ENCODE peak calls at places on chromosomes 1 and 21, in nine cellular contexts. One of them, this sample, is unnamed.
A peak's percentile ranks its signal among the peaks of the same experiment; 100 is the strongest.

GRCh38 chr1:90831910-90832309 is 114.8 kb upstream of the BARHL2 start:
- DNase-seq in MM.1S: no peak
- DNase-seq in pancreas: no peak
- DNase-seq in uterus: no peak
- DNase-seq in heart right ventricle: no peak
- DNase-seq in thoracic aorta: no peak
- DNase-seq in cardiac fibroblast: no peak
- DNase-seq in mammary epithelial cell: no peak
- DNase-seq in colonic mucosa: no peak
- DNase-seq in this sample: no peak

GRCh38 chr21:17539323-17539722 is 26.5 kb downstream of the CXADR start:
- DNase-seq in colonic mucosa: no peak
- DNase-seq in heart right ventricle: no peak
- DNase-seq in cardiac fibroblast: no peak
- DNase-seq in thoracic aorta: no peak
- DNase-seq in uterus: no peak
- DNase-seq in pancreas: no peak
- DNase-seq in MM.1S: no peak
- DNase-seq in mammary epithelial cell: no peak
- DNase-seq in this sample: no peak

GRCh38 chr21:35426484-35426883 is 377.4 kb upstream of the RUNX1 start:
- DNase-seq in colonic mucosa: no peak
- DNase-seq in mammary epithelial cell: no peak
- DNase-seq in thoracic aorta: no peak
- DNase-seq in cardiac fibroblast: no peak
- DNase-seq in pancreas: no peak
- DNase-seq in MM.1S: no peak
- DNase-seq in uterus: no peak
- DNase-seq in heart right ventricle: no peak
- DNase-seq in this sample: no peak

GRCh38 chr1:5908461-5909375 is 83.5 kb downstream of the NPHP4 start:
- DNase-seq in thoracic aorta: no peak
- DNase-seq in colonic mucosa: no peak
- DNase-seq in mammary epithelial cell: no peak
- DNase-seq in cardiac fibroblast: no peak
- DNase-seq in heart right ventricle: no peak
- DNase-seq in pancreas: no peak
- DNase-seq in uterus: no peak
- DNase-seq in MM.1S: no peak
- DNase-seq in this sample: no peak

GRCh38 chr1:27162090-27162489 is 7.2 kb upstream of the SLC9A1 start:
- DNase-seq in uterus: no peak
- DNase-seq in pancreas: no peak
- DNase-seq in mammary epithelial cell: no peak
- DNase-seq in thoracic aorta: no peak
- DNase-seq in heart right ventricle: no peak
- DNase-seq in cardiac fibroblast: no peak
- DNase-seq in colonic mucosa: no peak
- DNase-seq in MM.1S: no peak
- DNase-seq in this sample: no peak

GRCh38 chr1:113250161-113250560 is 140.2 kb upstream of the MAGI3 start:
- DNase-seq in MM.1S: no peak
- DNase-seq in pancreas: no peak
- DNase-seq in mammary epithelial cell: no peak
- DNase-seq in thoracic aorta: no peak
- DNase-seq in uterus: no peak
- DNase-seq in colonic mucosa: no peak
- DNase-seq in cardiac fibroblast: no peak
- DNase-seq in heart right ventricle: no peak
- DNase-seq in this sample: no peak

GRCh38 chr1:230550428-230550827 is 91.9 kb upstream of the COG2 start:
- DNase-seq in cardiac fibroblast: peak; percentile 56
- DNase-seq in mammary epithelial cell: peak; percentile 53
- DNase-seq in colonic mucosa: no peak
- DNase-seq in uterus: no peak
- DNase-seq in heart right ventricle: no peak
- DNase-seq in pancreas: no peak
- DNase-seq in MM.1S: no peak
- DNase-seq in thoracic aorta: no peak
- DNase-seq in this sample: no peak

GRCh38 chr1:3680488-3681230 is 28.3 kb downstream of the TP73 start:
- DNase-seq in cardiac fibroblast: no peak
- DNase-seq in thoracic aorta: no peak
- DNase-seq in mammary epithelial cell: peak; percentile 24
- DNase-seq in pancreas: no peak
- DNase-seq in heart right ventricle: peak; percentile 4
- DNase-seq in MM.1S: no peak
- DNase-seq in colonic mucosa: no peak
- DNase-seq in uterus: no peak
- DNase-seq in this sample: no peak

GRCh38 chr1:156717411-156717810 is 10.9 kb upstream of the METTL25B start:
- DNase-seq in thoracic aorta: no peak
- DNase-seq in mammary epithelial cell: no peak
- DNase-seq in MM.1S: no peak
- DNase-seq in pancreas: no peak
- DNase-seq in colonic mucosa: no peak
- DNase-seq in heart right ventricle: no peak
- DNase-seq in uterus: no peak
- DNase-seq in cardiac fibroblast: no peak
- DNase-seq in this sample: no peak

GRCh38 chr1:181324797-181325616 is 158.3 kb upstream of the CACNA1E start:
- DNase-seq in uterus: no peak
- DNase-seq in MM.1S: no peak
- DNase-seq in pancreas: no peak
- DNase-seq in colonic mucosa: no peak
- DNase-seq in heart right ventricle: no peak
- DNase-seq in cardiac fibroblast: no peak
- DNase-seq in mammary epithelial cell: peak; percentile 69
- DNase-seq in thoracic aorta: no peak
- DNase-seq in this sample: no peak

GRCh38 chr1:67759692-67760029 is 73.6 kb downstream of the GNG12 start:
- DNase-seq in uterus: no peak
- DNase-seq in heart right ventricle: no peak
- DNase-seq in cardiac fibroblast: peak; percentile 73
- DNase-seq in MM.1S: no peak
- DNase-seq in colonic mucosa: no peak
- DNase-seq in mammary epithelial cell: peak; percentile 14
- DNase-seq in thoracic aorta: no peak
- DNase-seq in pancreas: no peak
- DNase-seq in this sample: no peak

GRCh38 chr1:94702440-94702810 is 117.7 kb upstream of the SLC44A3 start:
- DNase-seq in mammary epithelial cell: no peak
- DNase-seq in thoracic aorta: no peak
- DNase-seq in uterus: peak; percentile 73
- DNase-seq in cardiac fibroblast: peak; percentile 53
- DNase-seq in pancreas: no peak
- DNase-seq in heart right ventricle: no peak
- DNase-seq in colonic mucosa: no peak
- DNase-seq in MM.1S: no peak
- DNase-seq in this sample: no peak
- TF ChIP-seq CTCF in mammary epithelial cell: no peak
- TF ChIP-seq CTCF in thoracic aorta: no peak
- TF ChIP-seq CTCF in uterus: no peak
- TF ChIP-seq CTCF in cardiac fibroblast: no peak
- TF ChIP-seq CTCF in pancreas: no peak
- TF ChIP-seq CTCF in heart right ventricle: no peak
- TF ChIP-seq CTCF in colonic mucosa: no peak
- TF ChIP-seq CTCF in MM.1S: no peak
- TF ChIP-seq CTCF in this sample: no peak

DNA sequence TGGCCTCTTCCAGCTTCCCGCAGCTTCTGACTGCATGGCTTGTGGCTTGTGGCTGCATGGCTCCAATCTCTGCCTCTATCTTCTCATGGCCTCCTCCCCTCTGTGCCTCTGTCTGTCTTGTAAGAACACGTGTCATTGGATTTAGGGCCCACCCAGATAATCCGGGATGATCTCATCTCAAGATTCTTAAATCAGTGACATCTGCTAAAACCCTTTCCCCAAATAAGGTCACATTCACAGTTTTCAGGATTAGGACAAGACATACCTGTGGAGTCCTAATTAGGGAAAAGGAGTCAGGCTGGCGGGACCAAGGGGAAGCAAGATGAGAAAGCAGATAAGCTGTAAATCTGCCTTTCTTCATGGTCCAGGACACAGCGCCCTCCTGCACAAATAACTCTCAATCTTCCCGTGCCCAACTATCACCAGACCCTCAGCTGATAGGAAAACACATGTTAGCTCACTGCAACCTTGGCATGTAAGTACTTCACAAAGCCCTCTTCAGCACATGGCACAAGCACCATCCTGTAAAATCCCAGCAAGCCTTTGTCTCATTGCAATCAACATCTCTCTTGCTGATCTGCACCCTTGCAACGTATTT is 82.2 kb downstream of the SPSB1 start:
- DNase-seq in uterus: no peak
- DNase-seq in pancreas: no peak
- DNase-seq in mammary epithelial cell: no peak
- DNase-seq in MM.1S: no peak
- DNase-seq in thoracic aorta: no peak
- DNase-seq in colonic mucosa: no peak
- DNase-seq in cardiac fibroblast: no peak
- DNase-seq in heart right ventricle: no peak
- DNase-seq in this sample: no peak
- TF ChIP-seq CTCF in uterus: no peak
- TF ChIP-seq CTCF in pancreas: no peak
- TF ChIP-seq CTCF in mammary epithelial cell: no peak
- TF ChIP-seq CTCF in MM.1S: no peak
- TF ChIP-seq CTCF in thoracic aorta: no peak
- TF ChIP-seq CTCF in colonic mucosa: no peak
- TF ChIP-seq CTCF in cardiac fibroblast: no peak
- TF ChIP-seq CTCF in heart right ventricle: no peak
- TF ChIP-seq CTCF in this sample: no peak

GRCh38 chr1:159924025-159924790 is 1.1 kb downstream of the TAGLN2 start:
- DNase-seq in mammary epithelial cell: peak; percentile 90
- DNase-seq in MM.1S: peak; percentile 38
- DNase-seq in uterus: peak; percentile 93
- DNase-seq in colonic mucosa: peak; percentile 90
- DNase-seq in cardiac fibroblast: peak; percentile 94
- DNase-seq in heart right ventricle: peak; percentile 90
- DNase-seq in pancreas: peak; percentile 86
- DNase-seq in thoracic aorta: peak; percentile 83
- DNase-seq in this sample: peak; percentile 85
- TF ChIP-seq CTCF in mammary epithelial cell: no peak
- TF ChIP-seq CTCF in MM.1S: peak; percentile 11
- TF ChIP-seq CTCF in uterus: peak; percentile 32
- TF ChIP-seq CTCF in colonic mucosa: no peak
- TF ChIP-seq CTCF in cardiac fibroblast: peak; percentile 17
- TF ChIP-seq CTCF in heart right ventricle: no peak
- TF ChIP-seq CTCF in pancreas: no peak
- TF ChIP-seq CTCF in thoracic aorta: no peak
- TF ChIP-seq CTCF in this sample: no peak

DNA sequence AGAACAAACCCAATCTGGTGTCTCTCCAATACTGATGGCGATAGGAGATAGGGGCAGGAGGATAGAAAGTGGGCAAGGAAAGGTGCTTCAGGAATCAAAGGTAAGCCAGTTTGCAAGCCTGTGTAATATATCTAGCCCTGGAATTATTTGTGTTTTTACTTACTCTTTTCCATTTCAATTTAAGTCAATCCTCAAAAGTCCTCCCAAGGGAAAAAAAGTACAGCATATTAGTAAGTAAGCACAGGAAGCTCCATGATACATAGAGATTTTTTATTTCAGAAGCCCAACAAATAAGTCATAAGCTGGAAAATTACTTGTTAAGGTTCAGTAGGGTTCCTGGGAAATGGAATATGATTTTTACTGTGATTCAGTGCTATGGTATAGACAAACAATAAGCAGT is 337.7 kb upstream of the DUSP10 start:
- DNase-seq in pancreas: no peak
- DNase-seq in mammary epithelial cell: no peak
- DNase-seq in cardiac fibroblast: peak; percentile 73
- DNase-seq in thoracic aorta: no peak
- DNase-seq in MM.1S: no peak
- DNase-seq in colonic mucosa: no peak
- DNase-seq in heart right ventricle: no peak
- DNase-seq in uterus: no peak
- DNase-seq in this sample: no peak
- TF ChIP-seq CTCF in pancreas: no peak
- TF ChIP-seq CTCF in mammary epithelial cell: no peak
- TF ChIP-seq CTCF in cardiac fibroblast: no peak
- TF ChIP-seq CTCF in thoracic aorta: no peak
- TF ChIP-seq CTCF in MM.1S: no peak
- TF ChIP-seq CTCF in colonic mucosa: no peak
- TF ChIP-seq CTCF in heart right ventricle: no peak
- TF ChIP-seq CTCF in uterus: no peak
- TF ChIP-seq CTCF in this sample: no peak

GRCh38 chr1:95793893-95794292 is 559.9 kb downstream of the RWDD3 start:
- DNase-seq in pancreas: no peak
- DNase-seq in MM.1S: no peak
- DNase-seq in thoracic aorta: no peak
- DNase-seq in colonic mucosa: no peak
- DNase-seq in cardiac fibroblast: no peak
- DNase-seq in mammary epithelial cell: peak; percentile 4
- DNase-seq in uterus: no peak
- DNase-seq in heart right ventricle: no peak
- DNase-seq in this sample: no peak
- TF ChIP-seq CTCF in pancreas: no peak
- TF ChIP-seq CTCF in MM.1S: no peak
- TF ChIP-seq CTCF in thoracic aorta: no peak
- TF ChIP-seq CTCF in colonic mucosa: no peak
- TF ChIP-seq CTCF in cardiac fibroblast: no peak
- TF ChIP-seq CTCF in mammary epithelial cell: peak; percentile 32
- TF ChIP-seq CTCF in uterus: no peak
- TF ChIP-seq CTCF in heart right ventricle: no peak
- TF ChIP-seq CTCF in this sample: no peak

DNA sequence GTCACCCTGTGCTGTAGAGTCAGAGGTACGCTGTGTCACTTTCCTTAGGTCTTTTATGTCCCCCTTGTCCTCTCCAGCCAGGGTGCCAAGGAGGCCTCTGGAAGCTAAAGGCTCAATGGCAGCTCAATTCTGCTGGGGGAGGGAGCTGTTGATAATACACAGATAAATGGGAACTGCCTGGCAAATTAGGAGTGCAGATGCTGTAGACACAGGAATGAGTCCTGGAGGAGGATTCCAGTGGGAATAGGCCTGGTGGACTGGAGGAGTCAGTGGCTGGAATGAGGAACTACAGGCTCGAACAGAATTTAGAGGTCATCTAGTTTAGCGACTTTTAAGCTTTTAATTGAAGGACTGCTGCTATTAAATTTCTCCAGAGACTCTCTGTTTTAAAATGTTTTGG is 9.2 kb upstream of the IL19 start:
- DNase-seq in heart right ventricle: no peak
- DNase-seq in colonic mucosa: no peak
- DNase-seq in mammary epithelial cell: no peak
- DNase-seq in uterus: no peak
- DNase-seq in pancreas: no peak
- DNase-seq in cardiac fibroblast: no peak
- DNase-seq in thoracic aorta: no peak
- DNase-seq in MM.1S: no peak
- DNase-seq in this sample: no peak
- TF ChIP-seq CTCF in heart right ventricle: peak; percentile 12
- TF ChIP-seq CTCF in colonic mucosa: no peak
- TF ChIP-seq CTCF in mammary epithelial cell: peak; percentile 16
- TF ChIP-seq CTCF in uterus: peak; percentile 27
- TF ChIP-seq CTCF in pancreas: no peak
- TF ChIP-seq CTCF in cardiac fibroblast: peak; percentile 18
- TF ChIP-seq CTCF in thoracic aorta: no peak
- TF ChIP-seq CTCF in MM.1S: no peak
- TF ChIP-seq CTCF in this sample: no peak